ENCODE peak calls at places on chromosomes 3 and 15, in eight cellular contexts. One of them, this sample, is unnamed.

GRCh38 chr3:160127308-160127707 is 97.9 kb upstream of the C3orf80 start:
- DNase-seq in spleen: no peak
- DNase-seq in SK-N-SH: no peak
- DNase-seq in GM23248: no peak
- DNase-seq in tibial artery: no peak
- DNase-seq in OCI-LY7: no peak
- DNase-seq in mucosa of descending colon: no peak
- DNase-seq in fibroblast of lung: no peak
- DNase-seq in this sample: no peak

GRCh38 chr3:161879470-161879869 is 382.9 kb downstream of the OTOL1 start:
- DNase-seq in SK-N-SH: no peak
- DNase-seq in OCI-LY7: no peak
- DNase-seq in tibial artery: no peak
- DNase-seq in GM23248: no peak
- DNase-seq in spleen: no peak
- DNase-seq in mucosa of descending colon: no peak
- DNase-seq in fibroblast of lung: no peak
- DNase-seq in this sample: no peak

GRCh38 chr3:16060945-16061344 is 113.5 kb upstream of the GALNT15 start:
- DNase-seq in spleen: no peak
- DNase-seq in mucosa of descending colon: no peak
- DNase-seq in OCI-LY7: no peak
- DNase-seq in fibroblast of lung: peak
- DNase-seq in tibial artery: peak
- DNase-seq in SK-N-SH: no peak
- DNase-seq in GM23248: peak
- DNase-seq in this sample: peak

GRCh38 chr3:160774172-160774571 is 18.1 kb downstream of the PPM1L start:
- DNase-seq in SK-N-SH: no peak
- DNase-seq in OCI-LY7: no peak
- DNase-seq in fibroblast of lung: no peak
- DNase-seq in mucosa of descending colon: no peak
- DNase-seq in spleen: no peak
- DNase-seq in tibial artery: no peak
- DNase-seq in GM23248: no peak
- DNase-seq in this sample: no peak

GRCh38 chr15:32675474-32675873 is 34.0 kb downstream of the SCG5 start:
- DNase-seq in spleen: no peak
- DNase-seq in fibroblast of lung: no peak
- DNase-seq in mucosa of descending colon: no peak
- DNase-seq in OCI-LY7: no peak
- DNase-seq in GM23248: no peak
- DNase-seq in SK-N-SH: no peak
- DNase-seq in tibial artery: no peak
- DNase-seq in this sample: no peak

GRCh38 chr3:195003006-195003892 is 267.7 kb downstream of the XXYLT1 start:
- DNase-seq in tibial artery: peak
- DNase-seq in fibroblast of lung: peak
- DNase-seq in OCI-LY7: no peak
- DNase-seq in spleen: no peak
- DNase-seq in mucosa of descending colon: no peak
- DNase-seq in GM23248: peak
- DNase-seq in SK-N-SH: no peak
- DNase-seq in this sample: peak

GRCh38 chr3:64049136-64049535 is 25.8 kb upstream of the PSMD6 start:
- DNase-seq in spleen: no peak
- DNase-seq in fibroblast of lung: no peak
- DNase-seq in GM23248: peak
- DNase-seq in tibial artery: no peak
- DNase-seq in OCI-LY7: no peak
- DNase-seq in SK-N-SH: no peak
- DNase-seq in mucosa of descending colon: no peak
- DNase-seq in this sample: no peak

GRCh38 chr3:18559323-18559972 is 134.3 kb upstream of the SATB1 start:
- DNase-seq in mucosa of descending colon: no peak
- DNase-seq in GM23248: peak
- DNase-seq in SK-N-SH: peak
- DNase-seq in OCI-LY7: peak
- DNase-seq in tibial artery: no peak
- DNase-seq in spleen: no peak
- DNase-seq in fibroblast of lung: peak
- DNase-seq in this sample: no peak

GRCh38 chr3:127489357-127489756 is 101.2 kb downstream of the TPRA1 start:
- DNase-seq in OCI-LY7: no peak
- DNase-seq in GM23248: no peak
- DNase-seq in spleen: no peak
- DNase-seq in tibial artery: no peak
- DNase-seq in mucosa of descending colon: no peak
- DNase-seq in fibroblast of lung: no peak
- DNase-seq in SK-N-SH: no peak
- DNase-seq in this sample: no peak

GRCh38 chr3:111712294-111713180 is 117.4 kb upstream of the ZBED2 start:
- DNase-seq in GM23248: peak
- DNase-seq in OCI-LY7: peak
- DNase-seq in spleen: peak
- DNase-seq in fibroblast of lung: no peak
- DNase-seq in SK-N-SH: peak
- DNase-seq in tibial artery: no peak
- DNase-seq in mucosa of descending colon: no peak
- DNase-seq in this sample: no peak

GRCh38 chr3:40782086-40782721 is 257.4 kb downstream of the ZNF621 start:
- DNase-seq in OCI-LY7: peak
- DNase-seq in spleen: no peak
- DNase-seq in tibial artery: no peak
- DNase-seq in GM23248: peak
- DNase-seq in SK-N-SH: no peak
- DNase-seq in fibroblast of lung: no peak
- DNase-seq in mucosa of descending colon: no peak
- DNase-seq in this sample: no peak

GRCh38 chr3:134847349-134847748 is 52.3 kb downstream of the EPHB1 start:
- DNase-seq in SK-N-SH: no peak
- DNase-seq in mucosa of descending colon: no peak
- DNase-seq in spleen: no peak
- DNase-seq in GM23248: peak
- DNase-seq in tibial artery: no peak
- DNase-seq in OCI-LY7: no peak
- DNase-seq in fibroblast of lung: no peak
- DNase-seq in this sample: no peak

GRCh38 chr3:52299815-52300611 is 12.4 kb downstream of the GLYCTK start:
- DNase-seq in GM23248: peak
- DNase-seq in OCI-LY7: peak
- DNase-seq in SK-N-SH: peak
- DNase-seq in mucosa of descending colon: no peak
- DNase-seq in spleen: no peak
- DNase-seq in fibroblast of lung: no peak
- DNase-seq in tibial artery: no peak
- DNase-seq in this sample: no peak

GRCh38 chr3:37766797-37767776 is 94.6 kb upstream of the CTDSPL start:
- DNase-seq in spleen: no peak
- DNase-seq in tibial artery: no peak
- DNase-seq in GM23248: no peak
- DNase-seq in fibroblast of lung: no peak
- DNase-seq in mucosa of descending colon: no peak
- DNase-seq in SK-N-SH: peak
- DNase-seq in OCI-LY7: no peak
- DNase-seq in this sample: no peak

GRCh38 chr3:72352176-72352575 is 496.1 kb downstream of the SHQ1 start:
- DNase-seq in spleen: no peak
- DNase-seq in OCI-LY7: no peak
- DNase-seq in mucosa of descending colon: no peak
- DNase-seq in fibroblast of lung: no peak
- DNase-seq in GM23248: no peak
- DNase-seq in SK-N-SH: no peak
- DNase-seq in tibial artery: no peak
- DNase-seq in this sample: no peak

GRCh38 chr3:153051427-153052095 is 110.5 kb upstream of the RAP2B start:
- DNase-seq in fibroblast of lung: peak
- DNase-seq in OCI-LY7: no peak
- DNase-seq in SK-N-SH: no peak
- DNase-seq in GM23248: peak
- DNase-seq in tibial artery: no peak
- DNase-seq in spleen: no peak
- DNase-seq in mucosa of descending colon: no peak
- DNase-seq in this sample: peak

GRCh38 chr3:105187340-105187739 is 179.4 kb upstream of the ALCAM start:
- DNase-seq in mucosa of descending colon: no peak
- DNase-seq in fibroblast of lung: no peak
- DNase-seq in spleen: no peak
- DNase-seq in GM23248: no peak
- DNase-seq in OCI-LY7: no peak
- DNase-seq in tibial artery: no peak
- DNase-seq in SK-N-SH: no peak
- DNase-seq in this sample: no peak

DNA sequence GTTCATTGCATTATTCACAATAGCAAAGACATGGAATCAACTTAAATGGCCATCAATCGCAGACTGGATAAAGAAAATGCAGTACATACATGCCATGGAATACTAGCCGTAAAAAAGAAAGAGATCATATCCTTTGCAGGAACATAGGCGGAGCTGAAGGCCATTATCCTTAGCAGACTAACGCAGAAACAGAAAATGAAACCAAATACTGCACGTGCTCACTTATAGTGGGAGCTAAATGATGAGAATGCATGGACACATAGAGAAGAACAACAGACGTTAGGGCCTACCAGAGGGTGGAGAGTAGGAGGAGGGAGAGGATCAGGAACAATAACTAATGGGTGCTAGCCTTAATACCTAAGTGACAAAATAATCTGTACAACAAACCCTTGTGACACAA is 57.9 kb downstream of the RASA2 start:
- DNase-seq in fibroblast of lung: no peak
- DNase-seq in SK-N-SH: no peak
- DNase-seq in GM23248: no peak
- DNase-seq in mucosa of descending colon: no peak
- DNase-seq in OCI-LY7: no peak
- DNase-seq in tibial artery: no peak
- DNase-seq in spleen: no peak
- DNase-seq in this sample: no peak
- H3K4me3 ChIP-seq in fibroblast of lung: no peak
- H3K4me3 ChIP-seq in SK-N-SH: no peak
- H3K4me3 ChIP-seq in GM23248: no peak
- H3K4me3 ChIP-seq in mucosa of descending colon: no peak
- H3K4me3 ChIP-seq in OCI-LY7: no peak
- H3K4me3 ChIP-seq in tibial artery: no peak
- H3K4me3 ChIP-seq in spleen: no peak
- H3K4me3 ChIP-seq in this sample: no peak

DNA sequence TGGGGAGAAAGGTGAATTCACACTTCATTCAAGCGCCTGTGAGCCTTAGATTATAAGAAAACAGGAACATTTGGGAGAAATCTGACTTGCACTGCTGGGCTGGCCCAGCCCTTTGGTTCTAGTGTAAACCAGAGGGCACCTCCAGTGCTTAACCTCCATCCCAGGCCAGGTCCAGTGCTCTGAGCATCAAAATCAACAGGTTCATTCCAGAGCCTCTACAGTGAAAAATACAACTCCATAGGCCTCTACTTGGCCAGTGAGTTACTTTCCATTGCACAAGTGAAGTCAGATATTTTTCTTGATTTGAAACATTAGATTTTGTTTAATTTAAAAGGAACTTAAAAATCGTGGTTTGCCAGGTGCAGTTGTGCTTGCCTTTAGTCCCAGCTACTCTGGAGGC is 3.0 kb downstream of the SNUPN start:
- DNase-seq in OCI-LY7: no peak
- DNase-seq in mucosa of descending colon: no peak
- DNase-seq in spleen: peak
- DNase-seq in GM23248: no peak
- DNase-seq in tibial artery: no peak
- DNase-seq in SK-N-SH: no peak
- DNase-seq in fibroblast of lung: no peak
- DNase-seq in this sample: no peak
- H3K4me3 ChIP-seq in OCI-LY7: no peak
- H3K4me3 ChIP-seq in mucosa of descending colon: no peak
- H3K4me3 ChIP-seq in spleen: no peak
- H3K4me3 ChIP-seq in GM23248: no peak
- H3K4me3 ChIP-seq in tibial artery: no peak
- H3K4me3 ChIP-seq in SK-N-SH: no peak
- H3K4me3 ChIP-seq in fibroblast of lung: no peak
- H3K4me3 ChIP-seq in this sample: no peak

DNA sequence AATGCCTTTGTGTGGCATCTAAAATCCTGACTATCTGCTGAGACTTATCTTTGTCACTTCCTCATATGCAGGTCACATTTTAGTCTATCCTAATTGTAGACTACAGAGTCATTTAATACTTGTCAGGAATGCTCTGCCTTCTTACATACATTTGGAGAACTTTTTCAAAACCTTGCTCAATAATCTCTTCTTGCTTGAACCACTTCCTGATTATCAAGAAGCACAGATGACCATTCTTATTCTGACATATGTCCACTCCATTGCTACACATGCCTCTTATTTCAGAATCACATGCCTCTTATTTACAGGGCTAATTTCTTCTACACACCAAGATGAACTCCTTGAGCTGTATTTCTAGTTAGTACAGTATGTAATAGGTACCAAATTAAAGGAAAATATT is 400.3 kb downstream of the TBC1D5 start:
- DNase-seq in SK-N-SH: no peak
- DNase-seq in spleen: no peak
- DNase-seq in tibial artery: no peak
- DNase-seq in fibroblast of lung: no peak
- DNase-seq in OCI-LY7: no peak
- DNase-seq in GM23248: no peak
- DNase-seq in mucosa of descending colon: no peak
- DNase-seq in this sample: no peak
- H3K4me3 ChIP-seq in SK-N-SH: no peak
- H3K4me3 ChIP-seq in spleen: no peak
- H3K4me3 ChIP-seq in tibial artery: no peak
- H3K4me3 ChIP-seq in fibroblast of lung: no peak
- H3K4me3 ChIP-seq in OCI-LY7: no peak
- H3K4me3 ChIP-seq in GM23248: no peak
- H3K4me3 ChIP-seq in mucosa of descending colon: no peak
- H3K4me3 ChIP-seq in this sample: no peak

GRCh38 chr3:61563614-61564404 is 2.4 kb downstream of the PTPRG start:
- DNase-seq in tibial artery: no peak
- DNase-seq in SK-N-SH: peak
- DNase-seq in mucosa of descending colon: peak
- DNase-seq in GM23248: peak
- DNase-seq in OCI-LY7: no peak
- DNase-seq in spleen: no peak
- DNase-seq in fibroblast of lung: no peak
- DNase-seq in this sample: no peak

GRCh38 chr3:61562810-61563613 is 1.6 kb downstream of the PTPRG start:
- DNase-seq in GM23248: peak
- DNase-seq in mucosa of descending colon: peak
- DNase-seq in fibroblast of lung: peak
- DNase-seq in spleen: no peak
- DNase-seq in SK-N-SH: peak
- DNase-seq in tibial artery: peak
- DNase-seq in OCI-LY7: no peak
- DNase-seq in this sample: no peak

GRCh38 chr3:61561374-61562041 is at the start of gene PTPRG:
- DNase-seq in tibial artery: peak
- DNase-seq in OCI-LY7: peak
- DNase-seq in SK-N-SH: peak
- DNase-seq in mucosa of descending colon: peak
- DNase-seq in spleen: peak
- DNase-seq in GM23248: peak
- DNase-seq in fibroblast of lung: peak
- DNase-seq in this sample: peak

GRCh38 chr3:61560452-61561373 is 658 bp upstream of the PTPRG start:
- DNase-seq in fibroblast of lung: peak
- DNase-seq in mucosa of descending colon: peak
- DNase-seq in SK-N-SH: peak
- DNase-seq in tibial artery: peak
- DNase-seq in GM23248: peak
- DNase-seq in spleen: peak
- DNase-seq in OCI-LY7: peak
- DNase-seq in this sample: peak

GRCh38 chr3:61562042-61562809 is 855 bp downstream of the PTPRG start:
- DNase-seq in OCI-LY7: no peak
- DNase-seq in tibial artery: peak
- DNase-seq in spleen: no peak
- DNase-seq in SK-N-SH: peak
- DNase-seq in mucosa of descending colon: peak
- DNase-seq in GM23248: peak
- DNase-seq in fibroblast of lung: no peak
- DNase-seq in this sample: no peak
- H3K4me3 ChIP-seq in OCI-LY7: peak
- H3K4me3 ChIP-seq in tibial artery: peak
- H3K4me3 ChIP-seq in spleen: peak
- H3K4me3 ChIP-seq in SK-N-SH: peak
- H3K4me3 ChIP-seq in mucosa of descending colon: peak
- H3K4me3 ChIP-seq in GM23248: peak
- H3K4me3 ChIP-seq in fibroblast of lung: peak
- H3K4me3 ChIP-seq in this sample: peak